ENCODE peak calls at places on chromosomes 4 and X, in four cellular contexts. O is fibroblast of pulmonary artery, Z is A549, W is NCI-H2029 treated with DMSO at 0.1 percent for 48 hours. A is an unnamed sample.

GRCh38 chr4:14874990-14875389 is 127.3 kb upstream of the CPEB2 start:
- DNase-seq in O (no peak), W (no peak), Z (no peak), A (no peak)

GRCh38 chrX:130906776-130907175 is 3.8 kb upstream of the ENOX2 start:
- DNase-seq in W (no peak), O (no peak), Z (no peak), A (no peak)

GRCh38 chr4:123398151-123398802 is 1.7 kb downstream of the SPRY1 start:
- DNase-seq in W (no peak), Z (peak), O (peak), A (peak)

GRCh38 chr4:142558851-142559250 is 287.2 kb downstream of the INPP4B start:
- DNase-seq in O (peak), W (no peak), Z (no peak), A (no peak)

GRCh38 chr4:39591290-39591689 is 47.4 kb downstream of the SMIM14 start:
- DNase-seq in O (peak), Z (peak), W (no peak), A (no peak)

GRCh38 chr4:29558789-29559188 is 1161.4 kb upstream of the PCDH7 start:
- DNase-seq in Z (no peak), W (no peak), O (no peak), A (no peak)

GRCh38 chr4:179097741-179098140 is 1655.5 kb upstream of the AGA start:
- DNase-seq in O (peak), W (no peak), Z (no peak), A (no peak)

GRCh38 chrX:68647156-68647957 is at the start of gene STARD8:
- DNase-seq in W (no peak), Z (peak), O (peak), A (no peak)

GRCh38 chrX:53926030-53926429 is 118.2 kb downstream of the PHF8 start:
- DNase-seq in Z (no peak), W (no peak), O (no peak), A (no peak)

GRCh38 chrX:46543441-46543840 is 1.8 kb downstream of the ZNF674 start:
- DNase-seq in Z (no peak), W (no peak), O (no peak), A (no peak)

GRCh38 chr4:22739933-22740332 is 47.2 kb downstream of the GBA3 start:
- DNase-seq in O (no peak), W (no peak), Z (no peak), A (no peak)

GRCh38 chr4:143183513-143184216 is 1.1 kb upstream of the USP38 start:
- DNase-seq in W (no peak), Z (no peak), O (no peak), A (no peak)

GRCh38 chr4:163063891-163064290 is 102.8 kb downstream of the NAF1 start:
- DNase-seq in Z (no peak), W (no peak), O (peak), A (no peak)

GRCh38 chr4:114287079-114287696 is 307.7 kb upstream of the ARSJ start:
- DNase-seq in W (no peak), Z (no peak), O (no peak), A (peak)

GRCh38 chrX:55260806-55261205 is 3.9 kb downstream of the PAGE3 start:
- DNase-seq in O (no peak), Z (no peak), W (no peak), A (no peak)

GRCh38 chr4:8044244-8044643 is 104.6 kb upstream of the AFAP1 start:
- DNase-seq in W (no peak), O (no peak), Z (no peak), A (no peak)

GRCh38 chr4:2805712-2806391 is 13.0 kb downstream of the SH3BP2 start:
- DNase-seq in Z (no peak), W (no peak), O (peak), A (peak)

GRCh38 chrX:2398341-2398656 is 102.5 kb downstream of the DHRSX start:
- DNase-seq in O (no peak), W (no peak), Z (no peak), A (no peak)

GRCh38 chr4:101265816-101266172 is 81.5 kb downstream of the PPP3CA start:
- DNase-seq in W (no peak), O (no peak), Z (no peak), A (no peak)

GRCh38 chrX:109638158-109638557 is 13.2 kb upstream of the KCNE5 start:
- DNase-seq in Z (no peak), W (no peak), O (no peak), A (no peak)

GRCh38 chr4:129113919-129114318 is 18.0 kb downstream of the C4orf33 start:
- DNase-seq in Z (no peak), O (no peak), W (no peak), A (no peak)

GRCh38 chrX:10166731-10167149 is 10.0 kb downstream of the CLCN4 start:
- DNase-seq in O (no peak), Z (no peak), W (no peak), A (no peak)

GRCh38 chr4:1309261-1310010 is 19.7 kb downstream of the MAEA start:
- DNase-seq in O (peak), Z (no peak), W (no peak), A (peak)

GRCh38 chr4:79334783-79335182 is 8.9 kb upstream of the NAA11 start:
- DNase-seq in O (no peak), Z (no peak), W (no peak), A (no peak)

GRCh38 chr4:119795986-119796578 is 167.5 kb upstream of the PDE5A start:
- DNase-seq in Z (no peak), O (no peak), W (no peak), A (no peak)

GRCh38 chr4:76127754-76128153 is 20.4 kb downstream of the NUP54 start:
- DNase-seq in O (no peak), W (no peak), Z (no peak), A (no peak)

GRCh38 chrX:119015407-119016242 is 41.2 kb downstream of the LONRF3 start:
- DNase-seq in Z (peak), W (no peak), O (peak), A (peak)

GRCh38 chr4:112290341-112290740 is 4.6 kb upstream of the TIFA start:
- DNase-seq in O (no peak), W (no peak), Z (no peak), A (no peak)

GRCh38 chr4:132839070-132839469 is 310.0 kb upstream of the PCDH10 start:
- DNase-seq in Z (no peak), W (no peak), O (no peak), A (no peak)

GRCh38 chr4:151540728-151541437 is 131.9 kb downstream of the FHIP1A start:
- DNase-seq in O (peak), W (peak), Z (peak), A (peak)

GRCh38 chr4:120071192-120071795 is 4.6 kb upstream of the MAD2L1 start:
- DNase-seq in W (peak), O (peak), Z (peak), A (no peak)

GRCh38 chrX:100248894-100249493 is 161.1 kb downstream of the PCDH19 start:
- DNase-seq in O (no peak), Z (no peak), W (no peak), A (no peak)

GRCh38 chrX:140163376-140164159 is 198.2 kb upstream of the CXorf66 start:
- DNase-seq in O (no peak), W (no peak), Z (no peak), A (no peak)

GRCh38 chr4:41177016-41177415 is 37.3 kb downstream of the APBB2 start:
- DNase-seq in W (no peak), O (peak), Z (no peak), A (no peak)

GRCh38 chr4:56227301-56227835 is 159.9 kb downstream of the AASDH start:
- DNase-seq in Z (no peak), W (no peak), O (no peak), A (no peak)

GRCh38 chr4:175789632-175790031 is 22.4 kb downstream of the GPM6A start:
- DNase-seq in Z (no peak), O (no peak), W (no peak), A (no peak)